ENCODE peak calls at places on chromosome 17, in ten cellular contexts. P is ovary; Q is lung; X is breast epithelium; N is aorta; G is ascending aorta; V is thoracic aorta; W is right cardiac atrium; M is CD8-positive, alpha-beta memory T cell; U is tibial artery. H is an unnamed sample.

GRCh38 chr17:49259663-49260010 is 29.1 kb upstream of the PHOSPHO1 start:
- DNase-seq in M (no peak), U (no peak), G (no peak), P (no peak), Q (no peak), N (no peak), W (peak; percentile 34), V (no peak), X (no peak), H (no peak)

GRCh38 chr17:142876-143784 is 5.8 kb downstream of the SCGB1C2 start:
- DNase-seq in U (peak; percentile 40), N (peak; percentile 15), W (no peak), V (no peak), G (no peak), P (peak; percentile 12), X (peak; percentile 18), M (no peak), Q (peak; percentile 23), H (peak; percentile 20)

GRCh38 chr17:69575346-69575761 is 160.9 kb downstream of the MAP2K6 start:
- DNase-seq in U (no peak), M (no peak), W (no peak), V (no peak), P (no peak), Q (no peak), G (no peak), N (no peak), X (no peak), H (no peak)

GRCh38 chr17:2398655-2399571 is 1.9 kb downstream of the MNT start:
- DNase-seq in N (peak; percentile 74), P (peak; percentile 78), V (no peak), G (no peak), M (peak; percentile 50), Q (peak; percentile 66), U (peak; percentile 84), X (peak; percentile 63), W (peak; percentile 70), H (no peak)

GRCh38 chr17:60629120-60629519 is 29.1 kb downstream of the PPM1D start:
- DNase-seq in N (no peak), G (no peak), P (no peak), X (no peak), W (no peak), M (no peak), U (no peak), Q (no peak), V (no peak), H (no peak)

GRCh38 chr17:3539881-3540540 is 17.6 kb downstream of the TRPV3 start:
- DNase-seq in U (no peak), G (no peak), W (no peak), M (no peak), Q (no peak), X (no peak), V (no peak), N (peak; percentile 9), P (no peak), H (no peak)

GRCh38 chr17:57006040-57006439 is 28.1 kb downstream of the SCPEP1 start:
- DNase-seq in Q (no peak), X (no peak), W (no peak), M (no peak), P (no peak), G (no peak), U (no peak), N (no peak), V (no peak), H (no peak)

GRCh38 chr17:19713462-19713861 is 2.9 kb downstream of the SLC47A2 start:
- DNase-seq in N (no peak), V (no peak), U (no peak), Q (no peak), M (no peak), G (no peak), W (no peak), X (no peak), P (no peak), H (no peak)

DNA sequence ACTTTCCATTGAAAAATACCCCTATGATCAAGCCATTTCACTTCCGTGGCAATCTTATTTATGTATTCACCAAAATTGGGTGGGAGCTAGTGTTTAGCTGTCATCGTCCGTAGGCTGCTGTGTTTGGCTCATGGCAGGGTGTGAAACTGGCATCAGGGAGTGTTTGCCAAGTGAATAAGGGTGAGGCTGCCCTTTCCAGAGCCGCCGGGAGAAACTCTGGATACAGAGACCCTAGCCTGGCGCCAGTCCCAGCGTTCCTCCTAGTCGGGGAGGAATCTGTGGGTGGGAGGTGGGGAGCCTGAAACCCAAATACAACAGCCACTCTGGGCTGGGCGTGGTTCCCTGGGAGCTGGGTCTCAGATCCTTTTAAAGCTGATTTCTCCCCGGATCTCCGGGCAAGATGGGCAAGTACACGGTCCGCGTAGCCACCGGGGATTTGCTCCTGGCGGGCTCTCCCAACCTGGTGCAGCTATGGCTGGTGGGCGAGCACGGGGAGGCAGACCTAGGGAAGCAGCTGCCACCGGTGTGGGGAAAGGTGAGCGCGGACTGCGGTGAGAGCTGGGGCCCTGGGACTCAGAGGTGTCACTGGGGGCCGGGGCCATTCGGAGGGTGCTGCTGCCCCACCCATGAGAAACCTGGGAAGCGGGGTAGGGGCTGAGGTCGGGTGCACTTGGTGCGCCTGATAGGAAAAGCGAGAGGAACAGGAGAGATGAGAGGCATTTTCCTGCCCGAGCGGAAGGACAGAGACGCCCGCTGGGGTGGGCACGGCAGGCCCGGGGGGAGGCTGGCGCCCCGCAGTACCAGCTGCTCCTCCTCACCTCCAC is 62.1 kb upstream of the TEKT1 start:
- DNase-seq in P (no peak), M (no peak), Q (no peak), X (no peak), U (no peak), G (no peak), N (no peak), W (no peak), V (no peak), H (no peak)
- H3K4me3 ChIP-seq in P (no peak overlapping the region), M (no peak overlapping the region), Q (no peak overlapping the region), X (peak overlapping the region; percentile 35), U (no peak overlapping the region), G (no peak overlapping the region), N (no peak overlapping the region), W (no peak overlapping the region), V (no peak overlapping the region), H (peak overlapping the region; percentile 52)

DNA sequence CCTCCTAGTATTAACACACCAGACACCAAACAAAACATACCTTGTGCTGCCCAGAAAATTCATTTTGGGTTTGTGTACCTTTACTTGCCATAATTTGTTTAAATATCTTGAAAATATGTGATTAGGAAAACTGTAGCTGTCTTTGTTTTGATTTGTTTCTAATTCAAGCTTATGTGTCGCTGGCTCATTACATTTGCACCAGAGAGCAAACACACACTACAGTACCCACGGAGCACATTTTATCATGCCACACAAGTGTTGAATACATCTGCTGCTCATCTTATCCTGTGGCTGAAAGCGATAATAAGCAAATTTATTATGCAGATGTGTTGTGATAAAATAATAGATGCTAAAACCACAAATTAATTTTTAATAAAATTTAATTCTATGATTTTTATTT is 63.1 kb downstream of the SPAG9 start:
- DNase-seq in X (no peak), W (no peak), U (no peak), G (no peak), M (no peak), N (no peak), Q (no peak), P (no peak), V (no peak), H (no peak)
- H3K4me3 ChIP-seq in X (no peak overlapping the region), W (no peak overlapping the region), U (no peak overlapping the region), G (no peak overlapping the region), M (no peak overlapping the region), N (no peak overlapping the region), Q (no peak overlapping the region), P (no peak overlapping the region), V (no peak overlapping the region), H (no peak overlapping the region)

GRCh38 chr17:77146882-77147281 is 6.1 kb downstream of the SEC14L1 start:
- DNase-seq in X (no peak), N (no peak), M (no peak), P (no peak), V (no peak), Q (peak; percentile 55), U (no peak), W (no peak), G (no peak), H (no peak)

GRCh38 chr17:77147357-77147801 is 6.6 kb downstream of the SEC14L1 start:
- DNase-seq in G (no peak), Q (no peak), U (no peak), N (no peak), M (no peak), P (no peak), W (no peak), X (no peak), V (no peak), H (no peak)

GRCh38 chr17:77148109-77148958 is 7.6 kb downstream of the SEC14L1 start:
- DNase-seq in U (no peak), V (no peak), X (no peak), P (no peak), M (no peak), G (no peak), Q (no peak), W (no peak), N (no peak), H (no peak)

GRCh38 chr17:77151236-77151635 is 10.5 kb downstream of the SEC14L1 start:
- DNase-seq in Q (no peak), W (no peak), N (no peak), V (no peak), G (no peak), P (no peak), X (no peak), M (no peak), U (no peak), H (no peak)

DNA sequence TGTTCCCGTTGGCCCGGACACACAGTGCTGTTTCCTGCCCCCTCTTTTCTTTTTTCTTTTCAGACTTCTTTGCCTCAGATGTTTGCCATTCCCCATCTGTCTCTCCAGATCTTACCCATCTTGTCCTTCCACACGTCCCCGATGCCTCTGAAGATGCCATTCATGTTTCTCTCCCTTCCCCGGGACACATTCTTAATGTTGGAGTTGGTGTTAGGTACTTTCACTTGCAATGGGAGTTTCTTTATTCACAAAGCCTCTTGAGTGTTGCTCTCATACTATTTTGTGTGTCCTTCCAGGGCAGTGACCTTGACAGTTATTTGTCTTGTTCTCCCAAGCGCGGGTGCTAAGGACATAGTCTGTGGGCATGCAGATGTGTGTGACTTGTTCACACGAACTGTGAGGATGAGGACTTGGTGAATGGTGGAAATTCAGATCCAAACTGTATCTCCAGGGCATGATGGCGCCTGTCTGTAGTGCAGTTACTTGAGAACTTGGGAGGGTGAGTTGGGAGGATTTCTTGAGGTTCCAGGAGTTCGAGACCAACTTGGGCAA is 8.3 kb downstream of the SEC14L1 start:
- DNase-seq in P (no peak), N (no peak), G (no peak), X (no peak), V (no peak), U (no peak), W (no peak), Q (no peak), M (no peak), H (no peak)
- H3K4me3 ChIP-seq in P (no peak overlapping the region), N (no peak overlapping the region), G (no peak overlapping the region), X (no peak overlapping the region), V (no peak overlapping the region), U (no peak overlapping the region), W (no peak overlapping the region), Q (no peak overlapping the region), M (no peak overlapping the region), H (no peak overlapping the region)

DNA sequence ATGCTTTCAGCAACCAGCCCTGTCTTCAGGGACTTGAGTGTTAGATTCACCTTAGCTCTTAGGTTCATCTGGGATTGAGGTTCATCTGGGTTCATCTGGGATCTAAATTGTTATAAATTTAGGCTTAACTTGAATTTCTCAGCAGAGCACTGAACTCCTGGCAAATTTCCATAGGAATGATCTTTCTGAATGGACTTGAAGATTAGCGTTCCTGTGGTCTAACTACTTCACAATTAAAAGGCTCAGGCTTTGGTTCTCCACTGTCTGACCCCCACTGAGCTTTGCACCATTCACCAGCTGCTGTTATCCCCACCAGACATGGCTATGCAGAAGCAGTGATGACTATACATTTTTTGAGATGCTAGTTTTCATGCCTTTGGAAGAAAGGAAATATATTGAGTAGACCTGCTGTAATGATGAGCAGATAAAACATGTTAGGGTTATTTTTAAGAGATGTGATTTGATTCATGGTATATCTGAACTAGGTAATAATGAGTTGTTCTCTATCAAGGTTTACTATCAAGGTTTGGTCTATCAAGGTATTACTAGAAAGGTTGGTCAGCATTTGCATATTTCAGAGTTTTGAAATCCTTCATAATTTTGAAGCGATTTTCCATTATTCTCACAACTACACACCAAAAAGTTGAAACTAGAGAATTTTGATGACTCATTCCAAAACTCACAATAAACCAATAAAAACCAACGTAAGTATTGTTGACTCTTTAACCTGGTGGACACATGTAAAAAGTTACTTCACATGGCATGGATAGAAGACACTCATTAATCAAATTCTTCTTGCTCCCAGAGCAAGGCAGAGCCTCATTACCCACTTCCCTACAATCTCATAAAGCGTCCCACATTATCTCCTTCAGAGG is 71.7 kb downstream of the SNX11 start:
- DNase-seq in U (no peak), V (no peak), W (no peak), Q (no peak), G (no peak), X (no peak), M (no peak), N (no peak), P (no peak), H (no peak)
- H3K4me3 ChIP-seq in U (no peak overlapping the region), V (no peak overlapping the region), W (no peak overlapping the region), Q (no peak overlapping the region), G (no peak overlapping the region), X (no peak overlapping the region), M (no peak overlapping the region), N (no peak overlapping the region), P (no peak overlapping the region), H (no peak overlapping the region)

H was measured in dorsolateral prefrontal cortex.